ENCODE peak calls at places on chromosomes 13 and 19, in eight cellular contexts. X, A, P, M, Z, O, Y and N are unnamed samples.

GRCh38 chr19:45146251-45146650 is 14.5 kb downstream of the NKPD1 start:
- DNase-seq in X (no peak), A (no peak), P (no peak), M (no peak), Z (no peak), O (no peak), Y (no peak), N (no peak)

GRCh38 chr13:103517066-103517767 is 451.0 kb upstream of the SLC10A2 start:
- DNase-seq in X (no peak), A (no peak), P (no peak), M (peak; percentile 31), Z (no peak), O (no peak), Y (no peak), N (no peak)

GRCh38 chr19:18390075-18390909 is 4.3 kb downstream of the GDF15 start:
- DNase-seq in X (no peak), A (no peak), P (no peak), M (no peak), Z (no peak), O (no peak), Y (no peak), N (no peak)

GRCh38 chr13:88925954-88926353 is 1254.8 kb downstream of the SLITRK5 start:
- DNase-seq in X (no peak), A (no peak), P (no peak), M (no peak), Z (no peak), O (no peak), Y (no peak), N (no peak)

GRCh38 chr19:18401580-18402112 is 4.2 kb upstream of the LRRC25 start:
- DNase-seq in X (no peak), A (peak; percentile 69), P (peak; percentile 57), M (no peak), Z (peak; percentile 82), O (peak; percentile 85), Y (peak; percentile 88), N (peak; percentile 48)

GRCh38 chr19:45463241-45463640 is 4.6 kb upstream of the FOSB start:
- DNase-seq in X (no peak), A (no peak), P (no peak), M (no peak), Z (no peak), O (no peak), Y (no peak), N (no peak)

GRCh38 chr13:79283742-79284141 is 122.3 kb downstream of the RBM26 start:
- DNase-seq in X (no peak), A (no peak), P (no peak), M (no peak), Z (no peak), O (no peak), Y (no peak), N (no peak)

GRCh38 chr19:30339624-30340525 is 32.3 kb upstream of the ZNF536 start:
- DNase-seq in X (no peak), A (no peak), P (no peak), M (no peak), Z (no peak), O (no peak), Y (no peak), N (no peak)

GRCh38 chr13:81487151-81487550 is 1146.2 kb upstream of the SPRY2 start:
- DNase-seq in X (no peak), A (no peak), P (peak; percentile 76), M (peak; percentile 10), Z (no peak), O (no peak), Y (no peak), N (peak; percentile 19)

GRCh38 chr13:23701191-23701590 is 131.0 kb downstream of the TNFRSF19 start:
- DNase-seq in X (no peak), A (no peak), P (no peak), M (no peak), Z (no peak), O (no peak), Y (no peak), N (no peak)

GRCh38 chr19:16452321-16452720 is 19.4 kb downstream of the EPS15L1 start:
- DNase-seq in X (no peak), A (no peak), P (no peak), M (no peak), Z (no peak), O (no peak), Y (no peak), N (no peak)

GRCh38 chr19:49117677-49118564 is 1.0 kb downstream of the C19orf73 start:
- DNase-seq in X (no peak), A (no peak), P (no peak), M (no peak), Z (no peak), O (no peak), Y (no peak), N (no peak)

GRCh38 chr13:111911141-111911720 is 155.7 kb upstream of the SOX1 start:
- DNase-seq in X (no peak), A (no peak), P (no peak), M (no peak), Z (peak; percentile 24), O (peak; percentile 41), Y (no peak), N (peak; percentile 1)

GRCh38 chr19:3188627-3189596 is 3.2 kb downstream of the NCLN start:
- DNase-seq in X (no peak), A (no peak), P (no peak), M (no peak), Z (no peak), O (peak; percentile 91), Y (no peak), N (no peak)

DNA sequence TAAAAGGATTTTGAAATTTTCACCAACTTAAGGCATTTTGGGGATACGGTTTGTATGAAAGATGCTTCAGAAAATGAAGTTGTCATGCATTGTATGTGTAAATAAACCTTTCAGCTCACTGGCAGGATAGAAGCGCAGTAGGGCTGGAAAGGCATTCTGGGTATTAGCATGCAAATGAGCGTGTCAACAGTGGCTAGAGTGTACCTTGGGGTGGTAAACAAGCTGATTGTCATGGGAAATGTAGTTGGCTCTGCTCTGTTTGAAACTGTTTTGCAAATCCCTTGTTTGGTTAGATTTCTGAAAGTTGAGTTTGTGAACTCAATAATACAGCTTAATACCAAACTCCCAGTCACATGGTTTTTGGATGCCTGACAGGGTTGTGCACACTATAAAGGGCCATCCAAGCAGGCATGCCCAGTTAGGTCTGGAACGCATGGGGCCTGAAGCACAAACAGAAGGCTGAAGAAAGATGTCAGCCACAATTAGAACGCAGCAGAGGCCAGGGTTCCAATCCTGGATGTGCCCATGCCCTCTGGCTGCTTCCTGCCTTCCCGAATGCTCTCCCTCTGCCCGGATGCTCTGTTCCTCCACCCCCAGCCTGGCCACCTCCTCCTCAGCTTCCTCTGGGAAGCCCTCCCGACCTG is 14.6 kb downstream of the GSX1 start:
- DNase-seq in X (no peak), A (no peak), P (no peak), M (no peak), Z (no peak), O (no peak), Y (no peak), N (no peak)
- H3K27me3 ChIP-seq in X (peaks cover 5% of the 10 kb centered on the region), A (peaks cover 15% of the 10 kb centered on the region), P (peaks cover 88% of the 10 kb centered on the region), M (peaks cover 5% of the 10 kb centered on the region), Z (peaks cover 28% of the 10 kb centered on the region), O (no peaks in the 10 kb centered on the region), Y (peaks cover 86% of the 10 kb centered on the region), N (no peaks in the 10 kb centered on the region)

GRCh38 chr13:57636811-57637210 is 5.3 kb downstream of the PCDH17 start:
- DNase-seq in X (no peak), A (no peak), P (no peak), M (no peak), Z (no peak), O (no peak), Y (no peak), N (no peak)

GRCh38 chr13:57633950-57634828 is 2.6 kb downstream of the PCDH17 start:
- DNase-seq in X (no peak), A (no peak), P (peak; percentile 24), M (no peak), Z (peak; percentile 64), O (peak; percentile 65), Y (no peak), N (peak; percentile 21)

GRCh38 chr13:57633141-57633949 is 1.8 kb downstream of the PCDH17 start:
- DNase-seq in X (peak; percentile 30), A (no peak), P (peak; percentile 75), M (no peak), Z (peak; percentile 82), O (peak; percentile 79), Y (peak; percentile 38), N (peak; percentile 66)

GRCh38 chr13:57635541-57635940 is 4.0 kb downstream of the PCDH17 start:
- DNase-seq in X (no peak), A (no peak), P (no peak), M (no peak), Z (no peak), O (no peak), Y (no peak), N (no peak)

DNA sequence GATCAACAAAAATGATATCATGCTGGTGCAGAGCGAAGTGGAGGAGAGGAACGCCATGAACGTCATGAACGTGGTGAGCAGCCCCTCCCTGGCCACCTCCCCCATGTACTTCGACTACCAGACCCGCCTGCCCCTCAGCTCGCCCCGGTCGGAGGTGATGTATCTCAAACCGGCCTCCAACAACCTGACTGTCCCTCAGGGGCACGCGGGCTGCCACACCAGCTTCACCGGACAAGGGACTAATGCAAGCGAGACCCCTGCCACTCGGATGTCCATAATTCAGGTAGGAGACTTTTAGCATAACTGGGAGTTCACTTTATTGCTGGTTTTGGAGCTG is 3.3 kb downstream of the PCDH17 start:
- DNase-seq in X (peak; percentile 17), A (no peak), P (peak; percentile 34), M (no peak), Z (no peak), O (peak; percentile 67), Y (no peak), N (peak; percentile 32)
- H3K27me3 ChIP-seq in X (peaks cover 8% of the 10 kb centered on the region), A (peaks cover 46% of the 10 kb centered on the region), P (peaks cover 77% of the 10 kb centered on the region), M (peaks cover 31% of the 10 kb centered on the region), Z (peaks cover 29% of the 10 kb centered on the region), O (no peaks in the 10 kb centered on the region), Y (peaks cover 63% of the 10 kb centered on the region), N (no peaks in the 10 kb centered on the region)

GRCh38 chr13:52776726-52777125 is 37.1 kb upstream of the CNMD start:
- DNase-seq in X (no peak), A (no peak), P (no peak), M (no peak), Z (no peak), O (no peak), Y (no peak), N (no peak)
- H3K27me3 ChIP-seq in X (no peaks in the 10 kb centered on the region), A (no peaks in the 10 kb centered on the region), P (no peaks in the 10 kb centered on the region), M (no peaks in the 10 kb centered on the region), Z (no peaks in the 10 kb centered on the region), O (no peaks in the 10 kb centered on the region), Y (peaks cover 40% of the 10 kb centered on the region), N (no peaks in the 10 kb centered on the region)

GRCh38 chr19:35868172-35868822 is at the start of gene APLP1:
- DNase-seq in X (peak; percentile 35), A (no peak), P (peak; percentile 92), M (no peak), Z (peak; percentile 79), O (peak; percentile 88), Y (peak; percentile 61), N (peak; percentile 91)

GRCh38 chr19:35871611-35872010 is 3.2 kb downstream of the APLP1 start:
- DNase-seq in X (no peak), A (no peak), P (no peak), M (no peak), Z (no peak), O (no peak), Y (no peak), N (no peak)

GRCh38 chr19:35870798-35871197 is 2.4 kb downstream of the APLP1 start:
- DNase-seq in X (no peak), A (no peak), P (no peak), M (no peak), Z (no peak), O (no peak), Y (no peak), N (no peak)

GRCh38 chr19:35869327-35870123 is 1.2 kb downstream of the APLP1 start:
- DNase-seq in X (peak; percentile 47), A (peak; percentile 61), P (peak; percentile 99), M (peak; percentile 16), Z (peak; percentile 87), O (peak; percentile 84), Y (peak; percentile 63), N (peak; percentile 91)

GRCh38 chr19:35868823-35869326 is 501 bp downstream of the APLP1 start:
- DNase-seq in X (no peak), A (no peak), P (no peak), M (no peak), Z (no peak), O (no peak), Y (no peak), N (no peak)
- H3K27me3 ChIP-seq in X (no peaks in the 10 kb centered on the region), A (peaks cover 17% of the 10 kb centered on the region), P (no peaks in the 10 kb centered on the region), M (peaks cover 27% of the 10 kb centered on the region), Z (peaks cover 11% of the 10 kb centered on the region), O (no peaks in the 10 kb centered on the region), Y (peaks cover 88% of the 10 kb centered on the region), N (no peaks in the 10 kb centered on the region)